ENCODE peak calls at places on chromosomes 5 and 9, in five cellular contexts. One of them, this sample, is unnamed.
A peak's percentile ranks its signal among the peaks of the same experiment; 100 is the strongest.

GRCh38 chr9:109498195-109499060 is at the start of gene PTPN3:
- DNase-seq in Right ventricle myocardium superior: no peak
- DNase-seq in activated CD4-positive, alpha-beta T cell treated with anti-CD3 and anti-CD28 coated beads, Interleukin-2, amount 50 U/mL, for 1 hour: no peak
- DNase-seq in stimulated activated CD4-positive, alpha-beta T cell treated with anti-CD3 and anti-CD28 coated beads, Interleukin-15, amount 100 ng/mL, for 1 hour: no peak
- DNase-seq in T-cell: no peak
- DNase-seq in this sample: no peak

GRCh38 chr9:129656795-129657390 is 8.6 kb upstream of the PRRX2 start:
- DNase-seq in stimulated activated CD4-positive, alpha-beta T cell treated with anti-CD3 and anti-CD28 coated beads, Interleukin-15, amount 100 ng/mL, for 1 hour: no peak
- DNase-seq in activated CD4-positive, alpha-beta T cell treated with anti-CD3 and anti-CD28 coated beads, Interleukin-2, amount 50 U/mL, for 1 hour: no peak
- DNase-seq in T-cell: no peak
- DNase-seq in Right ventricle myocardium superior: no peak
- DNase-seq in this sample: no peak

GRCh38 chr9:27291292-27291691 is 5.7 kb downstream of the EQTN start:
- DNase-seq in Right ventricle myocardium superior: no peak
- DNase-seq in T-cell: no peak
- DNase-seq in stimulated activated CD4-positive, alpha-beta T cell treated with anti-CD3 and anti-CD28 coated beads, Interleukin-15, amount 100 ng/mL, for 1 hour: no peak
- DNase-seq in activated CD4-positive, alpha-beta T cell treated with anti-CD3 and anti-CD28 coated beads, Interleukin-2, amount 50 U/mL, for 1 hour: no peak
- DNase-seq in this sample: no peak

GRCh38 chr5:79202076-79202475 is 33.9 kb upstream of the JMY start:
- DNase-seq in Right ventricle myocardium superior: no peak
- DNase-seq in T-cell: no peak
- DNase-seq in stimulated activated CD4-positive, alpha-beta T cell treated with anti-CD3 and anti-CD28 coated beads, Interleukin-15, amount 100 ng/mL, for 1 hour: no peak
- DNase-seq in activated CD4-positive, alpha-beta T cell treated with anti-CD3 and anti-CD28 coated beads, Interleukin-2, amount 50 U/mL, for 1 hour: no peak
- DNase-seq in this sample: no peak

GRCh38 chr5:17732351-17732923 is 98.2 kb downstream of the TAF11L14 start:
- DNase-seq in Right ventricle myocardium superior: no peak
- DNase-seq in stimulated activated CD4-positive, alpha-beta T cell treated with anti-CD3 and anti-CD28 coated beads, Interleukin-15, amount 100 ng/mL, for 1 hour: no peak
- DNase-seq in activated CD4-positive, alpha-beta T cell treated with anti-CD3 and anti-CD28 coated beads, Interleukin-2, amount 50 U/mL, for 1 hour: no peak
- DNase-seq in T-cell: no peak
- DNase-seq in this sample: no peak

GRCh38 chr5:170265527-170265926 is 32.0 kb downstream of the LCP2 start:
- DNase-seq in stimulated activated CD4-positive, alpha-beta T cell treated with anti-CD3 and anti-CD28 coated beads, Interleukin-15, amount 100 ng/mL, for 1 hour: no peak
- DNase-seq in T-cell: no peak
- DNase-seq in activated CD4-positive, alpha-beta T cell treated with anti-CD3 and anti-CD28 coated beads, Interleukin-2, amount 50 U/mL, for 1 hour: no peak
- DNase-seq in Right ventricle myocardium superior: peak; percentile 67
- DNase-seq in this sample: peak; percentile 23

GRCh38 chr9:76866689-76867088 is 39.2 kb downstream of the PRUNE2 start:
- DNase-seq in stimulated activated CD4-positive, alpha-beta T cell treated with anti-CD3 and anti-CD28 coated beads, Interleukin-15, amount 100 ng/mL, for 1 hour: no peak
- DNase-seq in activated CD4-positive, alpha-beta T cell treated with anti-CD3 and anti-CD28 coated beads, Interleukin-2, amount 50 U/mL, for 1 hour: no peak
- DNase-seq in Right ventricle myocardium superior: no peak
- DNase-seq in T-cell: no peak
- DNase-seq in this sample: no peak

GRCh38 chr9:126395439-126396212 is 69.0 kb downstream of the MVB12B start:
- DNase-seq in stimulated activated CD4-positive, alpha-beta T cell treated with anti-CD3 and anti-CD28 coated beads, Interleukin-15, amount 100 ng/mL, for 1 hour: no peak
- DNase-seq in Right ventricle myocardium superior: no peak
- DNase-seq in activated CD4-positive, alpha-beta T cell treated with anti-CD3 and anti-CD28 coated beads, Interleukin-2, amount 50 U/mL, for 1 hour: no peak
- DNase-seq in T-cell: no peak
- DNase-seq in this sample: no peak

GRCh38 chr9:88183798-88184495 is 45.7 kb upstream of the SPATA31C2 start:
- DNase-seq in activated CD4-positive, alpha-beta T cell treated with anti-CD3 and anti-CD28 coated beads, Interleukin-2, amount 50 U/mL, for 1 hour: no peak
- DNase-seq in Right ventricle myocardium superior: no peak
- DNase-seq in T-cell: no peak
- DNase-seq in stimulated activated CD4-positive, alpha-beta T cell treated with anti-CD3 and anti-CD28 coated beads, Interleukin-15, amount 100 ng/mL, for 1 hour: no peak
- DNase-seq in this sample: no peak

GRCh38 chr5:81506900-81507588 is 113.1 kb upstream of the ACOT12 start:
- DNase-seq in T-cell: peak; percentile 18
- DNase-seq in Right ventricle myocardium superior: no peak
- DNase-seq in stimulated activated CD4-positive, alpha-beta T cell treated with anti-CD3 and anti-CD28 coated beads, Interleukin-15, amount 100 ng/mL, for 1 hour: no peak
- DNase-seq in activated CD4-positive, alpha-beta T cell treated with anti-CD3 and anti-CD28 coated beads, Interleukin-2, amount 50 U/mL, for 1 hour: peak; percentile 18
- DNase-seq in this sample: peak; percentile 63

GRCh38 chr9:130860458-130861316 is 25.6 kb downstream of the ABL1 start:
- DNase-seq in T-cell: no peak
- DNase-seq in Right ventricle myocardium superior: peak; percentile 88
- DNase-seq in activated CD4-positive, alpha-beta T cell treated with anti-CD3 and anti-CD28 coated beads, Interleukin-2, amount 50 U/mL, for 1 hour: no peak
- DNase-seq in stimulated activated CD4-positive, alpha-beta T cell treated with anti-CD3 and anti-CD28 coated beads, Interleukin-15, amount 100 ng/mL, for 1 hour: no peak
- DNase-seq in this sample: no peak

GRCh38 chr5:123444016-123444415 is 20.8 kb upstream of the CEP120 start:
- DNase-seq in activated CD4-positive, alpha-beta T cell treated with anti-CD3 and anti-CD28 coated beads, Interleukin-2, amount 50 U/mL, for 1 hour: no peak
- DNase-seq in Right ventricle myocardium superior: no peak
- DNase-seq in stimulated activated CD4-positive, alpha-beta T cell treated with anti-CD3 and anti-CD28 coated beads, Interleukin-15, amount 100 ng/mL, for 1 hour: no peak
- DNase-seq in T-cell: no peak
- DNase-seq in this sample: no peak

GRCh38 chr5:59921816-59922215 is 28.3 kb upstream of the PDE4D start:
- DNase-seq in Right ventricle myocardium superior: no peak
- DNase-seq in stimulated activated CD4-positive, alpha-beta T cell treated with anti-CD3 and anti-CD28 coated beads, Interleukin-15, amount 100 ng/mL, for 1 hour: no peak
- DNase-seq in T-cell: no peak
- DNase-seq in activated CD4-positive, alpha-beta T cell treated with anti-CD3 and anti-CD28 coated beads, Interleukin-2, amount 50 U/mL, for 1 hour: no peak
- DNase-seq in this sample: no peak

GRCh38 chr9:110179734-110180133 is 28.2 kb downstream of the C9orf152 start:
- DNase-seq in Right ventricle myocardium superior: no peak
- DNase-seq in stimulated activated CD4-positive, alpha-beta T cell treated with anti-CD3 and anti-CD28 coated beads, Interleukin-15, amount 100 ng/mL, for 1 hour: no peak
- DNase-seq in activated CD4-positive, alpha-beta T cell treated with anti-CD3 and anti-CD28 coated beads, Interleukin-2, amount 50 U/mL, for 1 hour: no peak
- DNase-seq in T-cell: no peak
- DNase-seq in this sample: no peak

GRCh38 chr9:134379774-134380431 is 53.6 kb downstream of the RXRA start:
- DNase-seq in activated CD4-positive, alpha-beta T cell treated with anti-CD3 and anti-CD28 coated beads, Interleukin-2, amount 50 U/mL, for 1 hour: no peak
- DNase-seq in T-cell: no peak
- DNase-seq in stimulated activated CD4-positive, alpha-beta T cell treated with anti-CD3 and anti-CD28 coated beads, Interleukin-15, amount 100 ng/mL, for 1 hour: no peak
- DNase-seq in Right ventricle myocardium superior: no peak
- DNase-seq in this sample: no peak

GRCh38 chr5:60960591-60960990 is 15.6 kb downstream of the NDUFAF2 start:
- DNase-seq in Right ventricle myocardium superior: no peak
- DNase-seq in T-cell: no peak
- DNase-seq in stimulated activated CD4-positive, alpha-beta T cell treated with anti-CD3 and anti-CD28 coated beads, Interleukin-15, amount 100 ng/mL, for 1 hour: no peak
- DNase-seq in activated CD4-positive, alpha-beta T cell treated with anti-CD3 and anti-CD28 coated beads, Interleukin-2, amount 50 U/mL, for 1 hour: no peak
- DNase-seq in this sample: no peak

GRCh38 chr9:136137321-136138054 is 18.8 kb upstream of the TMEM250 start:
- DNase-seq in stimulated activated CD4-positive, alpha-beta T cell treated with anti-CD3 and anti-CD28 coated beads, Interleukin-15, amount 100 ng/mL, for 1 hour: no peak
- DNase-seq in Right ventricle myocardium superior: no peak
- DNase-seq in activated CD4-positive, alpha-beta T cell treated with anti-CD3 and anti-CD28 coated beads, Interleukin-2, amount 50 U/mL, for 1 hour: no peak
- DNase-seq in T-cell: no peak
- DNase-seq in this sample: no peak

GRCh38 chr9:5872496-5872895 is 18.2 kb upstream of the MLANA start:
- DNase-seq in activated CD4-positive, alpha-beta T cell treated with anti-CD3 and anti-CD28 coated beads, Interleukin-2, amount 50 U/mL, for 1 hour: no peak
- DNase-seq in T-cell: no peak
- DNase-seq in Right ventricle myocardium superior: no peak
- DNase-seq in stimulated activated CD4-positive, alpha-beta T cell treated with anti-CD3 and anti-CD28 coated beads, Interleukin-15, amount 100 ng/mL, for 1 hour: no peak
- DNase-seq in this sample: no peak

GRCh38 chr9:14692536-14692917 is 705 bp downstream of the ZDHHC21 start:
- DNase-seq in Right ventricle myocardium superior: no peak
- DNase-seq in stimulated activated CD4-positive, alpha-beta T cell treated with anti-CD3 and anti-CD28 coated beads, Interleukin-15, amount 100 ng/mL, for 1 hour: no peak
- DNase-seq in T-cell: no peak
- DNase-seq in activated CD4-positive, alpha-beta T cell treated with anti-CD3 and anti-CD28 coated beads, Interleukin-2, amount 50 U/mL, for 1 hour: no peak
- DNase-seq in this sample: no peak

GRCh38 chr5:111731638-111732037 is 25.4 kb downstream of the NREP start:
- DNase-seq in T-cell: no peak
- DNase-seq in activated CD4-positive, alpha-beta T cell treated with anti-CD3 and anti-CD28 coated beads, Interleukin-2, amount 50 U/mL, for 1 hour: no peak
- DNase-seq in Right ventricle myocardium superior: no peak
- DNase-seq in stimulated activated CD4-positive, alpha-beta T cell treated with anti-CD3 and anti-CD28 coated beads, Interleukin-15, amount 100 ng/mL, for 1 hour: no peak
- DNase-seq in this sample: no peak

GRCh38 chr5:74767579-74767913 is 497 bp downstream of the NSA2 start:
- DNase-seq in Right ventricle myocardium superior: no peak
- DNase-seq in stimulated activated CD4-positive, alpha-beta T cell treated with anti-CD3 and anti-CD28 coated beads, Interleukin-15, amount 100 ng/mL, for 1 hour: peak; percentile 2
- DNase-seq in T-cell: no peak
- DNase-seq in activated CD4-positive, alpha-beta T cell treated with anti-CD3 and anti-CD28 coated beads, Interleukin-2, amount 50 U/mL, for 1 hour: no peak
- DNase-seq in this sample: peak; percentile 25

GRCh38 chr5:169838688-169839087 is 141.6 kb downstream of the INSYN2B start:
- DNase-seq in T-cell: no peak
- DNase-seq in Right ventricle myocardium superior: no peak
- DNase-seq in activated CD4-positive, alpha-beta T cell treated with anti-CD3 and anti-CD28 coated beads, Interleukin-2, amount 50 U/mL, for 1 hour: no peak
- DNase-seq in stimulated activated CD4-positive, alpha-beta T cell treated with anti-CD3 and anti-CD28 coated beads, Interleukin-15, amount 100 ng/mL, for 1 hour: no peak
- DNase-seq in this sample: no peak

GRCh38 chr5:57417320-57417719 is 65.3 kb downstream of the ACTBL2 start:
- DNase-seq in activated CD4-positive, alpha-beta T cell treated with anti-CD3 and anti-CD28 coated beads, Interleukin-2, amount 50 U/mL, for 1 hour: no peak
- DNase-seq in stimulated activated CD4-positive, alpha-beta T cell treated with anti-CD3 and anti-CD28 coated beads, Interleukin-15, amount 100 ng/mL, for 1 hour: no peak
- DNase-seq in Right ventricle myocardium superior: no peak
- DNase-seq in T-cell: no peak
- DNase-seq in this sample: no peak

GRCh38 chr9:131720330-131720729 is 19.5 kb downstream of the RAPGEF1 start:
- DNase-seq in activated CD4-positive, alpha-beta T cell treated with anti-CD3 and anti-CD28 coated beads, Interleukin-2, amount 50 U/mL, for 1 hour: peak; percentile 23
- DNase-seq in stimulated activated CD4-positive, alpha-beta T cell treated with anti-CD3 and anti-CD28 coated beads, Interleukin-15, amount 100 ng/mL, for 1 hour: no peak
- DNase-seq in T-cell: no peak
- DNase-seq in Right ventricle myocardium superior: no peak
- DNase-seq in this sample: no peak